ENCODE peak calls at places on chromosomes 2 and 18, in six cellular contexts. C is NCI-H748 treated with DMSO at 0.1 percent for 48 hours, Y is T47D, S is T-cell, V is K562, B is neural crest cell. R is an unnamed sample.

GRCh38 chr2:237490009-237490804 is 3.2 kb downstream of the MLPH start:
- DNase-seq in C (no peak), Y (no peak), S (no peak), V (no peak), B (no peak), R (no peak)

GRCh38 chr18:7608798-7609197 is 41.7 kb downstream of the PTPRM start:
- DNase-seq in C (no peak), Y (no peak), S (no peak), V (no peak), B (no peak), R (no peak)

GRCh38 chr2:147506889-147507288 is 337.9 kb upstream of the ACVR2A start:
- DNase-seq in C (no peak), Y (no peak), S (no peak), V (no peak), B (no peak), R (no peak)

GRCh38 chr2:46351388-46352141 is 54.4 kb downstream of the EPAS1 start:
- DNase-seq in C (no peak), Y (no peak), S (peak), V (no peak), B (no peak), R (no peak)

GRCh38 chr2:205076405-205076804 is 531.1 kb downstream of the PARD3B start:
- DNase-seq in C (no peak), Y (no peak), S (no peak), V (no peak), B (no peak), R (peak)

GRCh38 chr2:177282101-177282573 is 17.6 kb upstream of the NFE2L2 start:
- DNase-seq in C (no peak), Y (no peak), S (no peak), V (no peak), B (no peak), R (no peak)

GRCh38 chr18:77044866-77045664 is 87.5 kb downstream of the MBP start:
- DNase-seq in C (no peak), Y (no peak), S (no peak), V (no peak), B (no peak), R (no peak)

GRCh38 chr2:133171396-133172004 is 396.8 kb downstream of the NCKAP5 start:
- DNase-seq in C (peak), Y (peak), S (no peak), V (no peak), B (peak), R (peak)

GRCh38 chr2:7191927-7192326 is 274.7 kb downstream of the RNF144A start:
- DNase-seq in C (no peak), Y (no peak), S (no peak), V (no peak), B (no peak), R (no peak)

GRCh38 chr2:109675666-109676345 is 61.6 kb downstream of the SOWAHC start:
- DNase-seq in C (no peak), Y (no peak), S (no peak), V (no peak), B (no peak), R (no peak)

GRCh38 chr2:241894056-241894641 is 24.6 kb downstream of the RTP5 start:
- DNase-seq in C (no peak), Y (no peak), S (no peak), V (no peak), B (no peak), R (no peak)

GRCh38 chr18:41155025-41155424 is 800.0 kb upstream of the PIK3C3 start:
- DNase-seq in C (no peak), Y (no peak), S (no peak), V (no peak), B (no peak), R (peak)